ENCODE peak calls at places on chromosomes 16 and 17, in four cellular contexts. O, R, V and Q are unnamed samples. For H3K4me1 and H3K9me3, the result is how much of the 10 kb centered on the place peaks cover.

GRCh38 chr16:4767872-4768548 is 1.0 kb upstream of the ZNF500 start:
- DNase-seq in O (no peak), R (no peak), V (no peak), Q (peak)

GRCh38 chr17:39152134-39152884 is 872 bp upstream of the PLXDC1 start:
- DNase-seq in O (no peak), R (peak), V (peak), Q (no peak)

GRCh38 chr16:85690469-85691064 is 1.8 kb upstream of the GINS2 start:
- DNase-seq in O (no peak), R (no peak), V (no peak), Q (no peak)

GRCh38 chr17:78238823-78239488 is 7.5 kb downstream of the TMEM235 start:
- DNase-seq in O (no peak), R (no peak), V (no peak), Q (no peak)

GRCh38 chr16:15672514-15673167 is 22.6 kb downstream of the NDE1 start:
- DNase-seq in O (peak), R (no peak), V (peak), Q (peak)

GRCh38 chr16:8751481-8752311 is 45.7 kb downstream of the TMEM186 start:
- DNase-seq in O (no peak), R (no peak), V (no peak), Q (no peak)

GRCh38 chr16:590165-590874 is 454 bp downstream of the RAB40C start:
- DNase-seq in O (peak), R (peak), V (no peak), Q (no peak)

GRCh38 chr16:56861092-56861610 is 3.9 kb upstream of the SLC12A3 start:
- DNase-seq in O (no peak), R (peak), V (no peak), Q (peak)

GRCh38 chr17:19292377-19292711 is 55.2 kb downstream of the EPN2 start:
- DNase-seq in O (no peak), R (no peak), V (no peak), Q (no peak)

GRCh38 chr17:1592751-1593629 is 30.4 kb upstream of the PITPNA start:
- DNase-seq in O (no peak), R (no peak), V (no peak), Q (no peak)

GRCh38 chr16:48592839-48593429 is 17.0 kb downstream of the N4BP1 start:
- DNase-seq in O (no peak), R (no peak), V (no peak), Q (no peak)

DNA sequence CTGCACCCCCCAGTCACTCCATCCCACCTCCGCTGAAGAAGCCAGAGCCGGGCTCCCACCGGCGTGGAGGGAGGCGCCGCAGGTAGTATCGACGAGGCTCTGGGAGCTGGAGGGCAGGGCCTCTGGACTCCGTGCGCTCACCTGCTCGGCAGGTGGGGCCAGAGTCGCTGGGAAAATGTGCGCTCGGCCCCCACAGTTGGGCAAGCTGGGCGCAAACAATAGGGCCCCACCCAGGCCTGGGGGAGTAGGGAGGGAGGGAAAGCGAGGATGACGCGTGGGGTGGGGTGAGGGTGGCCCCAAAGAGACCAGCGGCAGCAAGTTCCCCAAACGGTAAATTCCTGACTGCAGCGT is 660 bp downstream of the JUP start:
- DNase-seq in O (peak), R (peak), V (no peak), Q (no peak)
- H3K4me3 ChIP-seq in O (peak), R (peak), V (peak), Q (peak)

DNA sequence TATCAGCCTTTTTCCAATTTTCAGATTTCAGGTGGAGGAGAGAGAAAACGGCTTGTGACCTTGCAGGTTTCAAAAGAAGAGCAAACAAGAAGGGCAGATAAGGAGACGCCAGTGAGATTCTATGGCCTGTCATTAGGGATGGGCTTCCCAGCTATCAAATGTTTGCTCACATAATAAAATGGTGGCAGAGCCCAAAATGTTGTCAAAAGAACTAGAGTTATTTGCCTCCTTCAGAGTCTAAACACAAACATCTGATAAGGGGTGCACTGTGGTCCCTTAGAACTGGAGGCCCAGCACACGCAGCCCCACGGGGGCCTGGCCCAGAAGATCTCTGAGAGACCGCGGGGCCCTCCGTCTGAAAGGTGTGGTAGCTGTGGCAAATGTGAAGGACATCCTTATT is 46.1 kb upstream of the DDX52 start:
- DNase-seq in O (no peak), R (no peak), V (no peak), Q (no peak)
- H3K4me1 ChIP-seq in O (under half), R (under half), V (under half), Q (under half)

DNA sequence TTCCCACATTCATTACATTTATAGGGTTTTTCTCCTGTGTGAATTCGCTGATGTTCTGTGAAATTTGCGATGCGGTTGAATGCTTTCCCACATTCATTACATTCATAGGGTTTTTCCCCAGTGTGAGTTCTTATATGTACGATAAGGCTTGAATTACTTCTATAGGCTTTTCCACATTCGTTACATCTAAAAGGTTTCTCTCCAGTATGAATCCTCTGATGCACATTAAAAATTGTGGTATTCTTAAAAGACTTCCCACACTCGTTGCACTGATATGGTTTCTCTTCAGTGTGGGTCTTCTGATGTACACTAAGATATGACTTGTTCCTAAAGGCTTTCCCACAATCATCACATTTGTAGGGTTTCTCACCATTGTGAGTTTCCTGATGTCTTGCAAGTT is 30.4 kb downstream of the ZNF624 start:
- DNase-seq in O (no peak), R (no peak), V (no peak), Q (no peak)
- H3K9me3 ChIP-seq in O (half or more), R (under half), V (under half), Q (under half)

DNA sequence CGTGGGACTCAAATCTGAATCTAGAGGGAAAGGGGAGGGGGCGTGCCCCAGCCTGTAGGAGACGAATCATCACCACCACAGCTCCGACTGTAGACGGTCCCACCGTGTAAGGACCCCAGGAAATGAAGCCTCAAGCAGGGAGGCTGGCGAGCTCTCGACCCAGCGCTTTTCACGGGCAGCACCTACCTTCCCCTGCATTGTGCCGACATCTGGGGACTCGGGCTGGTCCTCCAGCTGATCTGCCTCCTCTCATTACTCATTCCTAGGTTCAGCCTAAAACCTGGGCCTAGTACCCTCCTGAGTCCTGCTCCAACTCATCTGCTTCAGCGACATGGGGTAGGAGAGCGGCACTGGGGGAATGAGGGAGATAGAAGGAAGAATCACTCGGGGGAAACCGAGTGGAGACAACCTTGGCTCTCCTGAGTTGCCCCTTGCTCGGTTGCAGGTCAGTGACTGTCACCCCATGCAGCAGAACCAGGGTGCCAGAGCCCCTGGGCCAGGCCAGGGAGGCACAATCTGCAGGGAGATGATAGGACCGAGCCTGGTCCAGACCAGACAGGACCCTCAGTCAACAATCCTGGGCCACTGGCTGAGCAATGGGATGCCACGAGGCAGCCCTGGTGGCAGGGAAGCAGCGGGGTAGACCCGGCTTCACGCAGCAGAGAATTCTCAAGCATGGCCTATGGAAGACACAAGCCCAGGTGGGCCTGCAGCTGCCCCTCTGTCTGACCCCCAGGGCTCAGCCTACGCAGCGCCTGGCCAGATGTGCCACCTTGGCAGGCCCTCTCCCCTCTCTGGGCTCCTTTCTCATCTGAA is 833 bp upstream of the BCAR1 start:
- DNase-seq in O (no peak), R (no peak), V (no peak), Q (peak)
- H3K4me3 ChIP-seq in O (peak), R (peak), V (no peak), Q (peak)

DNA sequence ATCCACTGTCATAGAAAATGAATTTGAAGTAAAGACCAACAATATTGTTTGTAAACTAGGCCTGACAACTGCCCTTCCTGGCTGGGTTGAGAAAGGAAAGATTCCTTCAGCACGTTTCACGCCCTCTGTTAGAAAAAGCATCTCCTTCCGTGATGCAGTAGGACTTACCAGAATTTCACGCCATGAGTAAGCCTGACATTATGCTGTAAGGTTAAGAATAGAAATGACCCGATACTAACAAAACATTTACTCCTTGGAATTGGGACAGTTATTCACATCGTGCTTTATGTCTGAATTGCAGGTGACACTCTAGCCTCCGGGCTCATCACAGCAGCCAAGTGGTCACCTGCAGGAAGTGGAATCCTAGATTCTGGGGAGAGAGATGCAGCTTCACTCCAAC is 17.6 kb downstream of the MARCHF10 start:
- DNase-seq in O (no peak), R (no peak), V (no peak), Q (no peak)
- H3K4me1 ChIP-seq in O (under half), R (under half), V (under half), Q (under half)

GRCh38 chr16:68574479-68574878 is 35.4 kb downstream of the ZFP90 start:
- DNase-seq in O (no peak), R (no peak), V (no peak), Q (no peak)
- H3K9me3 ChIP-seq in O (half or more), R (under half), V (under half), Q (under half)

GRCh38 chr16:29743827-29744531 is 1.8 kb downstream of the C16orf54 start:
- DNase-seq in O (no peak), R (peak), V (peak), Q (no peak)

GRCh38 chr16:29745853-29746345 is at the start of gene C16orf54:
- DNase-seq in O (peak), R (no peak), V (peak), Q (no peak)

GRCh38 chr16:29744541-29745101 is 1.2 kb downstream of the C16orf54 start:
- DNase-seq in O (no peak), R (no peak), V (peak), Q (no peak)

GRCh38 chr16:29743475-29743826 is 2.3 kb downstream of the C16orf54 start:
- DNase-seq in O (no peak), R (no peak), V (no peak), Q (no peak)

DNA sequence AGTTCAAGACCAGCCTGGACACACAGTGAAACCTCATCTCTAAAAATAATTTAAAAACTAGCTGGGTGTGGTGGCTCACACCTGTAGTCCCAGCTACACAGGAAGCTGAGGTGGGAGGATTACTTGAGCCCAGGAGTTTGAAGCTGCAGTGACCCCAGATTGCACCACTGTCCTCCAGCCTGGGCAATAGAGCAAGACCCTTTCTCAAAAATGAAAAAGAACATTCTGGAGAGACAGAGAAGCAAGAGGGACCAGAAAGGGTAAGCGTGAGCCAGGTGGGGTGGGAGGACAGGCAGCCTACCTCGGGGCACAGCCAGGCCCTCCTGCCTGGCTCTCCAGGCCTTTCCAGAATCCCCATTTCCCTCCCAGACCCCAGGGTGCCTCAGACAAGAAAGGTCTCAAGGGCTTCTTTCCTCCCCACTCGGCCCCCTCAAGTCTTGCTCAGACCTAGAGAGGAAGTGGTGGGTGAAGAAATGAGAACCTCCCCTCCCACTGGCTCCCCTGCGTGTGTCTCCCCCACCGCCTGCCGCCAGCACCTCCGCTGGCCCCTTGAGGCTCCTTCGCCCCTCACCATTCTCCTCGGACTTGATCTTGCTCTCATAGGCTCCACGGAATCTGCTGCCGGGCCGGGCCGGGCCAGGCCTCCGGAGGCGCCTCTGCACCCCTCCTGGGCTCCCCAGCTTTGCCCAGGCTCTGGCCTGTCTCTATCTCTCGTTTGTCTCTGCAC is 501 bp downstream of the C16orf54 start:
- DNase-seq in O (peak), R (no peak), V (peak), Q (no peak)
- H3K4me3 ChIP-seq in O (peak), R (no peak), V (peak), Q (no peak)

GRCh38 chr16:66364117-66364958 is 2.2 kb upstream of the CDH5 start:
- DNase-seq in O (peak), R (no peak), V (no peak), Q (no peak)

GRCh38 chr16:66365588-66365987 is 903 bp upstream of the CDH5 start:
- DNase-seq in O (no peak), R (no peak), V (no peak), Q (no peak)

GRCh38 chr16:66363196-66363777 is 3.2 kb upstream of the CDH5 start:
- DNase-seq in O (no peak), R (no peak), V (no peak), Q (no peak)

GRCh38 chr16:66366433-66367299 is at the start of gene CDH5:
- DNase-seq in O (peak), R (no peak), V (no peak), Q (no peak)

GRCh38 chr16:66364959-66365306 is 1.6 kb upstream of the CDH5 start:
- DNase-seq in O (no peak), R (no peak), V (no peak), Q (no peak)
- H3K4me1 ChIP-seq in O (half or more), R (under half), V (under half), Q (under half)